ENCODE peak calls at places on chromosomes 3 and 15, in four cellular contexts. I is CD8-positive, alpha-beta memory T cell; Y is ascending aorta; O is PC-3. U is an unnamed sample.

GRCh38 chr15:85793641-85794597 is 806 bp downstream of the KLHL25 start:
- DNase-seq in Y (no peak), O (peak; percentile 9), I (peak; percentile 42), U (peak; percentile 58)

GRCh38 chr15:95291878-95292472 is 1038.5 kb upstream of the NR2F2 start:
- DNase-seq in O (peak; percentile 68), I (no peak), Y (no peak), U (no peak)

GRCh38 chr3:197504239-197505191 is 51.3 kb downstream of the BDH1 start:
- DNase-seq in O (no peak), I (no peak), Y (no peak), U (no peak)

GRCh38 chr3:32117324-32117723 is 10.9 kb downstream of the GPD1L start:
- DNase-seq in I (no peak), Y (no peak), O (peak; percentile 75), U (no peak)

GRCh38 chr3:22263042-22263441 is 512.0 kb upstream of the ZNF385D start:
- DNase-seq in Y (no peak), O (peak; percentile 89), I (no peak), U (no peak)

GRCh38 chr3:57221883-57222282 is 5.6 kb upstream of the APPL1 start:
- DNase-seq in Y (no peak), I (no peak), O (peak; percentile 62), U (no peak)

GRCh38 chr3:186194451-186194811 is 85.5 kb upstream of the ETV5 start:
- DNase-seq in O (no peak), Y (no peak), I (no peak), U (no peak)

GRCh38 chr15:42890161-42890913 is 30.2 kb downstream of the TTBK2 start:
- DNase-seq in O (peak; percentile 71), I (no peak), Y (no peak), U (no peak)

GRCh38 chr15:42276762-42277161 is 3.5 kb upstream of the TMEM87A start:
- DNase-seq in I (no peak), Y (no peak), O (no peak), U (no peak)

GRCh38 chr3:139695701-139696422 is 18.1 kb upstream of the NMNAT3 start:
- DNase-seq in Y (no peak), I (no peak), O (no peak), U (no peak)

GRCh38 chr3:125670352-125670751 is 75.1 kb upstream of the OSBPL11 start:
- DNase-seq in O (no peak), Y (no peak), I (no peak), U (no peak)

GRCh38 chr15:49064281-49064653 is 18.0 kb upstream of the SECISBP2L start:
- DNase-seq in I (no peak), O (no peak), Y (no peak), U (no peak)

GRCh38 chr3:183339461-183340086 is 86.5 kb downstream of the B3GNT5 start:
- DNase-seq in Y (no peak), I (no peak), O (no peak), U (no peak)

GRCh38 chr15:101358895-101359294 is 63.8 kb upstream of the SNRPA1 start:
- DNase-seq in Y (no peak), I (no peak), O (no peak), U (no peak)

GRCh38 chr3:53150247-53151085 is 10.5 kb upstream of the PRKCD start:
- DNase-seq in Y (no peak), O (peak; percentile 96), I (no peak), U (no peak)

GRCh38 chr3:185528481-185529009 is 23.8 kb downstream of the LIPH start:
- DNase-seq in O (no peak), I (no peak), Y (no peak), U (no peak)

GRCh38 chr3:49199900-49200281 is 28.5 kb downstream of the KLHDC8B start:
- DNase-seq in O (no peak), I (no peak), Y (no peak), U (no peak)

GRCh38 chr3:101216710-101217457 is 103.5 kb downstream of the IMPG2 start:
- DNase-seq in Y (peak; percentile 33), O (no peak), I (no peak), U (peak; percentile 45)

GRCh38 chr3:44712455-44713075 is at the start of gene ZNF502:
- DNase-seq in O (no peak), I (peak; percentile 41), Y (peak; percentile 21), U (peak; percentile 83)
- H3K4me3 ChIP-seq in O (no peak within 1 kb of the TSS), I (peak within 1 kb of the TSS; percentile 76), Y (peak within 1 kb of the TSS; percentile 63), U (peak within 1 kb of the TSS; percentile 50)

GRCh38 chr15:67066041-67067021 is 929 bp downstream of the SMAD3 start:
- DNase-seq in I (no peak), Y (no peak), O (no peak), U (no peak)
- H3K27ac ChIP-seq in I (peak overlapping the region; percentile 64), Y (peak overlapping the region; percentile 96), O (peak overlapping the region; percentile 73), U (peak overlapping the region; percentile 89)

GRCh38 chr3:117995795-117996194 is 1038.9 kb downstream of the IGSF11 start:
- DNase-seq in O (no peak), Y (no peak), I (no peak), U (no peak)
- H3K4me3 ChIP-seq in O (no peak overlapping the region), Y (no peak overlapping the region), I (no peak overlapping the region), U (peak overlapping the region; percentile 37)

DNA sequence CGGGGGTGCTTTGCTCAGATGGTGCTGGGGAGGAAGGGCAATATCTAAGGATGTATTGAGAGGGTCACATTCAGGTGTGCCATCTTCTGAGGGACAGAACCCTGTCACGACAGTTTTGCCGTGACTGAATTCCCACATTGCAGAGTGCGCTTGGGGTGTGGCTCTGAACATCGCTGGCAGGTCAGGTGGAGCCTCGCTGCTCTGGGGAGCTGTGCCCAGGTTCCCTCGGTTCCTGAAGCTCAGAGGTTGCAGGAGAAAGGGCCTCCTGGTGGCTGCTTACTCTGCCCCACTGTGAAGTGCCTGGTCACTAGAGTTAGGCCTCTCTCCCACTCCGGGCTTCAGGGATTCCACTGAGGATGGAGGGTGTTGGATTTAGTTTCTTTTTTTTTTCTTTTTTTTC is 51.5 kb downstream of the APBA2 start:
- DNase-seq in Y (no peak), I (no peak), O (no peak), U (no peak)
- H3K27ac ChIP-seq in Y (no peak overlapping the region), I (no peak overlapping the region), O (no peak overlapping the region), U (no peak overlapping the region)

DNA sequence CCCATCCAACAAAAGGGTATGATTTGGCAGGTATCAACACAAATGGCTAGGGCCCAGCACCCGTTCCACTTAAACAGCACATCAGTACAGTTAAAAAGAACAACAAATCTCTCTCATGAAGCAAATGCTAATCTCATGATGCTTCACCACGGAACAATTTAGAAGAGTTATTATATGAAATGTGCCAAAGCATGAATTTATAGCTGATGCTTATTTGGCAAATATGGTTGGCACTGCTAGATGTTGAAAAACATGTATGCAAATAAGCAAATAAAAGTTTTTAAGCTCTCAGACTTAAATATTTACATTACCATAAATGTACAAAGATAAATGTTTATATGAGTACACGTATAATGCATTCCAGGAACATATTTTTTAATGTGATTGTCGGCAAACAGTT is 2.3 kb downstream of the PEAK1 start:
- DNase-seq in Y (no peak), O (peak; percentile 22), I (no peak), U (no peak)
- H3K4me3 ChIP-seq in Y (peak overlapping the region; percentile 76), O (peak overlapping the region; percentile 81), I (no peak overlapping the region), U (peak overlapping the region; percentile 88)

DNA sequence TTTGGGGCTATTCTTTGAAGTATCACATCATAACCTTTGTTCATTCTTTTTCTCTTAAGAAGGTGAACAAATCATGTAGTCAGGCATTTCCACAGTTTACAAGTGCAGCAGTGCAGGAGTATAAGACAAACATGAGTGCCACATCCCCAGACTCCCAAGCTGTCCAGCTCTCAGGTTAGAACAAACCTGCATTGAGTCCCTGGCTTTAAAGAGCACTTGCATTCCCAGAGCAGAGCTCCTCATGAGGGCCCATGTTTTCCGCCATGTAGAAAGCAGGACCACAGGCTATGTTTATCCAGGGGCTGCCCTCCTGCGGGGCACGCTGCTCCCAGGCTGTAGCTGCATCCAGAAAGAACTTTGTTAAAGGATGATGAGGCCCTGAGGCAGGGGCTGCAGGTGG is 267.7 kb downstream of the TLE3 start:
- DNase-seq in Y (no peak), O (no peak), I (no peak), U (no peak)
- H3K27ac ChIP-seq in Y (no peak overlapping the region), O (no peak overlapping the region), I (no peak overlapping the region), U (no peak overlapping the region)

GRCh38 chr15:31352911-31353811 is 26.5 kb downstream of the KLF13 start:
- DNase-seq in Y (no peak), I (peak; percentile 70), O (no peak), U (peak; percentile 68)
- H3K4me3 ChIP-seq in Y (no peak overlapping the region), I (peak overlapping the region; percentile 33), O (no peak overlapping the region), U (no peak overlapping the region)

DNA sequence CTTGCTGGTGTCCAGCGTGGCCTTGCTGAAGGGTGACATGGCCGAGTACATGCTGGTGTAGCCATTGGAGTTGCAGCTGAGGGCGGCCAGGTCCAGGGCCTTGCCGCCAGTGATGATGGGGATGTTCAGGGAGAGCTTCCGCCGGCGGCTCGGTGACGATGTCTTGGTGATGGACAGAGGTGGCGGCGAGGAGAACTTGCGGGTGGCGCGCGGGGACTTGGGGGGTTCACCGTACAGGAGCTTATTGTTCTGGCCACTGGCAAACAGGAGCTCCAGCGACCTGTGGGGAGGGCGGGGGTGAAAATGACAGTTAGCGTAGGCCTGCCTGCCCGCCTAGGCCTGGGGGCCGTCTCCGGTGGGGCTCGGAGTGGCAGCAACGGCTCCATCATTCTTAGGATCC is 59.0 kb upstream of the CTSH start:
- DNase-seq in O (no peak), Y (no peak), I (no peak), U (no peak)
- H3K27ac ChIP-seq in O (no peak overlapping the region), Y (no peak overlapping the region), I (no peak overlapping the region), U (no peak overlapping the region)

DNA sequence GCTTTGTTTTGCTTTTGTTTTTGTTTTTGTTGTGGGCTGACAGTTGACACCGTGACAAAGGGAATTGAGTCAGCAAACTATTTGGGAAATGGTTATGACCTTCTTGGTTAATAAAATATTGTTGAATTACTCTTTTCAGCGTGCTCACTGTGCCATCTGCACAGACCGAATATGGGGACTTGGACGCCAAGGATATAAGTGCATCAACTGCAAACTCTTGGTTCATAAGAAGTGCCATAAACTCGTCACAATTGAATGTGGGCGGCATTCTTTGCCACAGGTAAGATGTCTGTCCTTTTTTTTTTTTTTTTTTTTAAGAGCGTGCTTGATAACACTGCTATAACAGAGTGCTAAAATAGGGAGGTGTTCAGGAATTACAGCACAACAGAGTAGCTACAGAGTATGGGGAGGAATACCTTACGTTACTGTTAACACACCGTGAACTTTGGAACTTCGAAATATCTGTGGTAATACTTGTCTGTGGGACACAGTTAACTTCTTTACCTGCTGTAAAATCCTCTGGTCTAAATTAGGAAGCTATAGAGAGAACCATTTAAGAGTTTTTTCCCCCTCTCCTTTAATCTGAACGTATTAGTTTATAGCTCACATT is 48.2 kb downstream of the PRKCI start:
- DNase-seq in O (no peak), Y (no peak), I (no peak), U (no peak)
- H3K4me3 ChIP-seq in O (no peak overlapping the region), Y (no peak overlapping the region), I (no peak overlapping the region), U (no peak overlapping the region)

DNA sequence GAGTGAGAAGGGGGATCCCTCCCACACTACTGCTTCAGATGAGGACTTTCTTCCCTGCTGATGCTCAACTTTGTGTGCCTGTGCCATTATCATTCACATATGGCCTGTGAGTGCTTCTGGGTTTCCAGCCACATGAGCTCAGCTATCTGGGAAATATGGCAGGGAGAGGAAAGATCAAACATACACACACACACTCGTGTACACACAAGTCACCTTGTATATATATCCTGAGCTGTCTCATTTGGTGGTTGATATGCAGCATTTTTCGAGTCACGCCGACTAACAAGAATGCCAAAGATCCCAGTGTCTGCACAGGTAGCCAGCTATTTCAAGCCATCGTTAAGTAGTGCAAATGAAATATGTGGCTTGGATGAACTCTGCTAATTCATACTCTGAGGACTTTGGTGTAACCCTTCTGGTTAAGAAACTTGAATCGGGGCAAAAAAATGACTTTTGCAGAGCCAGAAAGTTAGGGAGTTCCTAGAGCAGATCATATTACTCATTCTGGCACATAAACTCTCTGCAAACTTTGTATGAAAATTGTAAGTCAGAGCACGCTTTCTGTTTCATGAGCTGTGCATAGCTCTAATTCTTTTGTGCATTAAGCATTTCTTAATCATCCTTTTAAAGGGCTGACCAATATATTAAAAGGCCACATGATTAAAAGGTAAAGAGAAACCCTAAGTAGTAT is 24.9 kb upstream of the WNT5A start:
- DNase-seq in I (no peak), O (peak; percentile 78), Y (no peak), U (no peak)
- H3K27ac ChIP-seq in I (no peak overlapping the region), O (peak overlapping the region; percentile 61), Y (no peak overlapping the region), U (no peak overlapping the region)

U was measured in left lung.